ENCODE peak calls at places on chromosomes 1 and 21, in eight cellular contexts. S is NCI-H345, O is left ventricle myocardium superior, C is NCI-H1694 treated with DMSO at 0.1 percent for 48 hours, N is AG04450, Y is caudate nucleus, X is GM04504, V is left ventricle myocardium inferior. L is an unnamed sample.

GRCh38 chr1:96968582-96969378 is 247.2 kb downstream of the PTBP2 start:
- DNase-seq in S (no peak), O (no peak), C (no peak), N (no peak), Y (peak), X (no peak), V (no peak), L (no peak)

GRCh38 chr21:15282666-15283065 is 217.9 kb upstream of the NRIP1 start:
- DNase-seq in S (no peak), O (no peak), C (no peak), N (no peak), Y (no peak), X (no peak), V (no peak), L (no peak)

GRCh38 chr1:63779338-63779819 is 5.6 kb downstream of the ROR1 start:
- DNase-seq in S (no peak), O (no peak), C (no peak), N (peak), Y (no peak), X (no peak), V (no peak), L (no peak)

GRCh38 chr1:197399691-197400521 is 131.9 kb downstream of the CRB1 start:
- DNase-seq in S (peak), O (no peak), C (peak), N (no peak), Y (no peak), X (no peak), V (no peak), L (peak)

GRCh38 chr1:1400576-1401456 is 1.7 kb upstream of the CCNL2 start:
- DNase-seq in S (no peak), O (no peak), C (no peak), N (no peak), Y (no peak), X (no peak), V (no peak), L (no peak)

GRCh38 chr1:28718601-28719331 is 18.0 kb upstream of the YTHDF2 start:
- DNase-seq in S (no peak), O (no peak), C (no peak), N (peak), Y (no peak), X (peak), V (no peak), L (no peak)

GRCh38 chr1:159071970-159072582 is 4.5 kb downstream of the AIM2 start:
- DNase-seq in S (peak), O (no peak), C (peak), N (peak), Y (no peak), X (no peak), V (no peak), L (no peak)

GRCh38 chr21:44552136-44552535 is 831 bp upstream of the KRTAP10-2 start:
- DNase-seq in S (no peak), O (no peak), C (no peak), N (no peak), Y (no peak), X (no peak), V (no peak), L (no peak)

GRCh38 chr1:92277105-92277504 is 21.7 kb downstream of the GLMN start:
- DNase-seq in S (no peak), O (no peak), C (no peak), N (peak), Y (no peak), X (no peak), V (no peak), L (no peak)

GRCh38 chr1:248841702-248842395 is 3.8 kb downstream of the ZNF672 start:
- DNase-seq in S (peak), O (peak), C (peak), N (no peak), Y (no peak), X (no peak), V (no peak), L (peak)

GRCh38 chr1:178953538-178954207 is 72.0 kb upstream of the FAM20B start:
- DNase-seq in S (no peak), O (peak), C (no peak), N (no peak), Y (no peak), X (no peak), V (no peak), L (peak)

GRCh38 chr1:66000033-66000637 is 207.4 kb downstream of the PDE4B start:
- DNase-seq in S (peak), O (no peak), C (no peak), N (no peak), Y (no peak), X (no peak), V (no peak), L (no peak)

GRCh38 chr1:5941671-5942070 is 50.6 kb downstream of the NPHP4 start:
- DNase-seq in S (no peak), O (no peak), C (no peak), N (no peak), Y (no peak), X (no peak), V (no peak), L (peak)

GRCh38 chr1:53381790-53382401 is 54.0 kb upstream of the LRP8 start:
- DNase-seq in S (no peak), O (no peak), C (no peak), N (peak), Y (no peak), X (peak), V (no peak), L (no peak)

GRCh38 chr1:60103186-60103585 is 29.6 kb upstream of the C1orf87 start:
- DNase-seq in S (no peak), O (no peak), C (no peak), N (no peak), Y (no peak), X (no peak), V (no peak), L (no peak)

GRCh38 chr1:221725683-221726330 is 16.1 kb downstream of the DUSP10 start:
- DNase-seq in S (no peak), O (no peak), C (no peak), N (no peak), Y (no peak), X (no peak), V (no peak), L (no peak)

GRCh38 chr1:6506210-6507036 is 15.0 kb upstream of the PLEKHG5 start:
- DNase-seq in S (no peak), O (no peak), C (no peak), N (no peak), Y (no peak), X (no peak), V (no peak), L (no peak)

GRCh38 chr1:33013791-33014190 is 22.9 kb downstream of the AK2 start:
- DNase-seq in S (no peak), O (no peak), C (no peak), N (no peak), Y (no peak), X (no peak), V (no peak), L (no peak)

GRCh38 chr1:221040716-221041275 is 161.6 kb downstream of the HLX start:
- DNase-seq in S (no peak), O (no peak), C (no peak), N (no peak), Y (no peak), X (no peak), V (no peak), L (no peak)

GRCh38 chr1:161915051-161915503 is 108.6 kb downstream of the OLFML2B start:
- DNase-seq in S (no peak), O (no peak), C (no peak), N (no peak), Y (no peak), X (no peak), V (no peak), L (no peak)

GRCh38 chr1:10428956-10429355 is 1.3 kb upstream of the CENPS start:
- DNase-seq in S (no peak), O (no peak), C (no peak), N (no peak), Y (no peak), X (no peak), V (no peak), L (no peak)

GRCh38 chr1:40423264-40423642 is 27.0 kb upstream of the ZFP69B start:
- DNase-seq in S (no peak), O (no peak), C (no peak), N (no peak), Y (no peak), X (no peak), V (no peak), L (no peak)

GRCh38 chr1:209030454-209031167 is 552.9 kb upstream of the CAMK1G start:
- DNase-seq in S (peak), O (no peak), C (no peak), N (no peak), Y (no peak), X (no peak), V (no peak), L (no peak)

GRCh38 chr1:196078691-196079090 is 529.5 kb downstream of the KCNT2 start:
- DNase-seq in S (no peak), O (no peak), C (no peak), N (no peak), Y (no peak), X (no peak), V (no peak), L (no peak)

GRCh38 chr1:32068891-32069590 is 3.7 kb upstream of the TMEM39B start:
- DNase-seq in S (no peak), O (no peak), C (no peak), N (no peak), Y (no peak), X (no peak), V (no peak), L (no peak)

GRCh38 chr1:30356839-30357238 is 366.5 kb downstream of the MATN1 start:
- DNase-seq in S (no peak), O (no peak), C (no peak), N (no peak), Y (no peak), X (no peak), V (no peak), L (no peak)